ENCODE peak calls at places on chromosomes 1 and 21, in four cellular contexts. One of them, this sample, is unnamed.

GRCh38 chr1:219782311-219782710 is 146.0 kb downstream of the SLC30A10 start:
- DNase-seq in NCI-H1048: peak; percentile 36
- DNase-seq in KG1: no peak
- DNase-seq in Ammon's horn: no peak
- DNase-seq in this sample: no peak

GRCh38 chr1:199041173-199041914 is 402.5 kb downstream of the PTPRC start:
- DNase-seq in NCI-H1048: no peak
- DNase-seq in KG1: peak; percentile 83
- DNase-seq in Ammon's horn: no peak
- DNase-seq in this sample: peak; percentile 98

GRCh38 chr1:67748630-67749029 is 63.6 kb downstream of the GADD45A start:
- DNase-seq in Ammon's horn: no peak
- DNase-seq in KG1: no peak
- DNase-seq in NCI-H1048: no peak
- DNase-seq in this sample: no peak

GRCh38 chr1:212782422-212783154 is 9.0 kb downstream of the NSL1 start:
- DNase-seq in KG1: no peak
- DNase-seq in NCI-H1048: peak; percentile 28
- DNase-seq in Ammon's horn: peak; percentile 22
- DNase-seq in this sample: peak; percentile 67

GRCh38 chr21:45018131-45019075 is 56.0 kb upstream of the ADARB1 start:
- DNase-seq in Ammon's horn: no peak
- DNase-seq in KG1: no peak
- DNase-seq in NCI-H1048: no peak
- DNase-seq in this sample: no peak

GRCh38 chr1:168637350-168637991 is 61.1 kb downstream of the XCL1 start:
- DNase-seq in Ammon's horn: peak; percentile 24
- DNase-seq in KG1: peak; percentile 37
- DNase-seq in NCI-H1048: peak; percentile 63
- DNase-seq in this sample: peak; percentile 67

GRCh38 chr1:36321119-36321951 is 2.1 kb downstream of the EVA1B start:
- DNase-seq in KG1: no peak
- DNase-seq in NCI-H1048: no peak
- DNase-seq in Ammon's horn: no peak
- DNase-seq in this sample: peak; percentile 66

GRCh38 chr1:210465150-210465549 is 136.4 kb downstream of the HHAT start:
- DNase-seq in NCI-H1048: no peak
- DNase-seq in Ammon's horn: no peak
- DNase-seq in KG1: no peak
- DNase-seq in this sample: no peak

GRCh38 chr1:6414443-6414844 is 5.3 kb downstream of the HES2 start:
- DNase-seq in Ammon's horn: peak; percentile 34
- DNase-seq in KG1: no peak
- DNase-seq in NCI-H1048: no peak
- DNase-seq in this sample: peak; percentile 53

GRCh38 chr1:1059494-1060280 is 14.4 kb downstream of the RNF223 start:
- DNase-seq in KG1: peak; percentile 82
- DNase-seq in NCI-H1048: no peak
- DNase-seq in Ammon's horn: peak; percentile 71
- DNase-seq in this sample: peak; percentile 59

GRCh38 chr21:36456714-36457399 is 23.1 kb downstream of the CLDN14 start:
- DNase-seq in NCI-H1048: no peak
- DNase-seq in KG1: no peak
- DNase-seq in Ammon's horn: no peak
- DNase-seq in this sample: no peak

GRCh38 chr1:38735651-38736161 is 123.9 kb downstream of the RRAGC start:
- DNase-seq in Ammon's horn: no peak
- DNase-seq in NCI-H1048: no peak
- DNase-seq in KG1: no peak
- DNase-seq in this sample: no peak